ENCODE peak calls at places on chromosomes 11 and 22, in six cellular contexts. C, W, R, K, S and F are unnamed samples.
A peak's percentile ranks its signal among the peaks of the same experiment; 100 is the strongest.

GRCh38 chr11:9616858-9617257 is 43.4 kb downstream of the WEE1 start:
- DNase-seq in C (no peak), S (no peak), R (no peak), W (peak; percentile 14), K (no peak), F (no peak)

GRCh38 chr11:77197626-77198320 is 69.7 kb downstream of the MYO7A start:
- DNase-seq in W (no peak), K (no peak), C (peak; percentile 14), R (no peak), S (no peak), F (no peak)

GRCh38 chr11:31786996-31787685 is 24.0 kb downstream of the PAX6 start:
- DNase-seq in R (no peak), S (no peak), C (no peak), K (no peak), W (no peak), F (no peak)

GRCh38 chr22:41290262-41291221 is 4.6 kb upstream of the RANGAP1 start:
- DNase-seq in C (no peak), S (no peak), W (peak; percentile 80), K (no peak), R (no peak), F (no peak)

GRCh38 chr11:132472411-132473205 is 1059.7 kb downstream of the OPCML start:
- DNase-seq in R (no peak), W (no peak), S (no peak), C (no peak), K (no peak), F (no peak)

GRCh38 chr22:44047891-44048301 is 23.8 kb downstream of the PARVB start:
- DNase-seq in R (no peak), W (no peak), S (no peak), C (no peak), K (no peak), F (no peak)

GRCh38 chr11:34978236-34979191 is 62.1 kb downstream of the PDHX start:
- DNase-seq in R (no peak), S (no peak), W (no peak), C (no peak), K (no peak), F (no peak)

GRCh38 chr11:96393753-96394348 is 4.0 kb downstream of the JRKL start:
- DNase-seq in K (peak; percentile 57), R (no peak), W (peak; percentile 57), C (no peak), S (peak; percentile 22), F (no peak)

GRCh38 chr11:134854391-134854991 is 442.4 kb upstream of the B3GAT1 start:
- DNase-seq in S (no peak), K (no peak), W (no peak), C (no peak), R (no peak), F (no peak)

GRCh38 chr11:122954455-122954854 is 27.2 kb downstream of the BSX start:
- DNase-seq in R (no peak), W (no peak), K (no peak), C (no peak), S (no peak), F (no peak)

GRCh38 chr11:2441171-2441570 is 3.1 kb downstream of the TRPM5 start:
- DNase-seq in S (no peak), K (no peak), C (no peak), R (peak; percentile 73), W (no peak), F (no peak)
- TF ChIP-seq POLR2A in S (no peak), K (no peak), C (no peak), R (no peak), W (no peak), F (no peak)

DNA sequence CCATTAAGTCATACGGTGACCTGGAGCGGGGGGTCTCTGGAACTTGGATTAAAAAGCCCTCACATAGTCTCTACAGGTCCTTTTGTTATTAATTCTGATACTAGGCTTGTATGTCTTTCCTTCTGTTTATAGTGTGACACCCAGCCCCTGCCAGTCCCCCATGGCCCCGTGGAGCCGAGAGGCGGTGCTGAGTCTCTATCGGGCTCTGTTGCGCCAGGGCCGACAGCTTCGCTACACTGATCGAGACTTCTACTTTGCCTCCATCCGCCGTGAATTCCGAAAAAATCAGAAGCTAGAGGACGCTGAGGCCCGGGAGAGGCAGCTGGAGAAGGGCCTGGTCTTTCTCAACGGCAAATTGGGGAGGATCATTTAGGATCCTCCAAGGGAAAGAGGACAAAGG is 2.0 kb downstream of the MIEF1 start:
- DNase-seq in C (no peak), S (no peak), W (no peak), K (no peak), R (no peak), F (no peak)
- H3K4me3 ChIP-seq in C (peak overlapping the region; percentile 84), S (peak overlapping the region; percentile 92), W (no peak overlapping the region), K (no peak overlapping the region), R (no peak overlapping the region), F (no peak overlapping the region)

GRCh38 chr11:6617315-6617781 is 1.9 kb downstream of the TPP1 start:
- DNase-seq in R (no peak), K (no peak), C (no peak), W (peak; percentile 36), S (no peak), F (no peak)

GRCh38 chr11:6615882-6616585 is 3.2 kb downstream of the TPP1 start:
- DNase-seq in C (no peak), K (no peak), W (no peak), S (no peak), R (no peak), F (no peak)

GRCh38 chr11:6616596-6617250 is 2.5 kb downstream of the TPP1 start:
- DNase-seq in W (no peak), S (no peak), R (no peak), C (no peak), K (no peak), F (no peak)

GRCh38 chr11:6619021-6619745 is at the start of gene TPP1:
- DNase-seq in S (peak; percentile 90), W (peak; percentile 97), C (peak; percentile 97), K (peak; percentile 94), R (peak; percentile 95), F (peak; percentile 96)

DNA sequence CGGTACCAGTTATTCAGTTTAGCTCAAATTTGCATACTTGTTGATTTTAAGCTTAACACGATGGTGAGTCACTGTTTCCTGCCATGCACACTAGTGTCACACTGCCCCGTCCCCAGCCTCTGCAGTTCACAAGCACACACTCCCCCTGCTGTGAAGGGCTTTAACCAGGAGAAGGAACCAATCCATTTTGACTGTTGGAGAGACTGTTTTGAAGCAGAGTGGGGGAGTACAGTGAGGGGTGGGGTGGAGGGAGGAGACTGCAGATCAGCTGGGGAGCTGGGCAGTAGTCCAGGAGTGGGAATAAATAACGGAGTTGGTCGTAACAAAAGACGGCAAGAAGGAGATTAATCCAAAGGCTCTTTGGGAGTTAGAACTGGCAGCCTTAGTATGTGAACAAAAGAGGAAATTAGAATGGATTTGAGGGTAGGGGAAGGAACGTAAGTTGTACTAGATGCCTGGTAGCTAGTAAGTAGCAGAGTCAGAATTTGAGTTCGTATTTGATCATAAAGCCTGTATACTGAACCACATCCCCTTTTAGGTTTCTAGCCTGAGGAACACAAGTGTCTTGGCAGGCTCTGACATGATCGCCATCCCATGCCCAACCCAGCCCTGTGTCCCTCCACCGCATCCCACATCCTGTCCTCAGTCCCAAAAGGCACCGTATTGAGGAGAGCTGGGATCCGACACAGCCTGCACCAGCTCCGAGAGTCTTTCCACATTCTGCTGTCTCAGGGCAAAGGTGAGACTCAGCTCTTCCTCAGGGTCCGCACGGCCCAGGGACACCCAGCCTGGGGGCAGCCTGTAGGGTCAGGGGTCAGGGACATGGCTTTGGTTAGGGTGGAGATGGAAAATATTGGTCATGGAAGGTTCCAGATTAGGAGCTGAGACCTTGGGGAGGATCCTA is 853 bp downstream of the TPP1 start:
- DNase-seq in R (peak; percentile 49), W (peak; percentile 92), C (peak; percentile 80), K (peak; percentile 89), S (no peak), F (peak; percentile 24)
- TF ChIP-seq POLR2AphosphoS5 in R (peak; percentile 51), W (peak; percentile 21), C (peak; percentile 81), K (no peak), S (no peak), F (no peak)

GRCh38 chr22:30326704-30327362 is at the start of gene TBC1D10A:
- DNase-seq in S (peak; percentile 85), W (peak; percentile 86), R (peak; percentile 96), K (peak; percentile 91), C (peak; percentile 98), F (peak; percentile 96)
- TF ChIP-seq POLR2A in S (no peak), W (peak; percentile 63), R (peak; percentile 90), K (peak; percentile 63), C (peak; percentile 72), F (peak; percentile 97)

GRCh38 chr22:50247748-50248147 is 2.9 kb upstream of the TUBGCP6 start:
- DNase-seq in S (peak; percentile 64), R (peak; percentile 77), C (no peak), W (peak; percentile 45), K (peak; percentile 80), F (no peak)
- H3K4me3 ChIP-seq in S (no peak overlapping the region), R (no peak overlapping the region), C (no peak overlapping the region), W (no peak overlapping the region), K (no peak overlapping the region), F (no peak overlapping the region)

DNA sequence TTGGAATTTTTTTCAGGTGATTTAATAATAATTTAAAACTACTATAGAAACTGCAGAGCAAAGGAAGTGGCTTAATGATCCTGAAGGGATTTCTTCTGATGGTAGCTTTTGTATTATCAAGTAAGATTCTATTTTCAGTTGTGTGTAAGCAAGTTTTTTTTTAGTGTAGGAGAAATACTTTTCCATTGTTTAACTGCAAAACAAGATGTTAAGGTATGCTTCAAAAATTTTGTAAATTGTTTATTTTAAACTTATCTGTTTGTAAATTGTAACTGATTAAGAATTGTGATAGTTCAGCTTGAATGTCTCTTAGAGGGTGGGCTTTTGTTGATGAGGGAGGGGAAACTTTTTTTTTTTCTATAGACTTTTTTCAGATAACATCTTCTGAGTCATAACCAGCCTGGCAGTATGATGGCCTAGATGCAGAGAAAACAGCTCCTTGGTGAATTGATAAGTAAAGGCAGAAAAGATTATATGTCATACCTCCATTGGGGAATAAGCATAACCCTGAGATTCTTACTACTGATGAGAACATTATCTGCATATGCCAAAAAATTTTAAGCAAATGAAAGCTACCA is 3.5 kb downstream of the MALAT1 start:
- DNase-seq in C (no peak), W (peak; percentile 63), R (no peak), K (peak; percentile 60), S (no peak), F (no peak)
- TF ChIP-seq POLR2AphosphoS5 in C (no peak), W (no peak), R (no peak), K (peak; percentile 12), S (no peak), F (no peak)

DNA sequence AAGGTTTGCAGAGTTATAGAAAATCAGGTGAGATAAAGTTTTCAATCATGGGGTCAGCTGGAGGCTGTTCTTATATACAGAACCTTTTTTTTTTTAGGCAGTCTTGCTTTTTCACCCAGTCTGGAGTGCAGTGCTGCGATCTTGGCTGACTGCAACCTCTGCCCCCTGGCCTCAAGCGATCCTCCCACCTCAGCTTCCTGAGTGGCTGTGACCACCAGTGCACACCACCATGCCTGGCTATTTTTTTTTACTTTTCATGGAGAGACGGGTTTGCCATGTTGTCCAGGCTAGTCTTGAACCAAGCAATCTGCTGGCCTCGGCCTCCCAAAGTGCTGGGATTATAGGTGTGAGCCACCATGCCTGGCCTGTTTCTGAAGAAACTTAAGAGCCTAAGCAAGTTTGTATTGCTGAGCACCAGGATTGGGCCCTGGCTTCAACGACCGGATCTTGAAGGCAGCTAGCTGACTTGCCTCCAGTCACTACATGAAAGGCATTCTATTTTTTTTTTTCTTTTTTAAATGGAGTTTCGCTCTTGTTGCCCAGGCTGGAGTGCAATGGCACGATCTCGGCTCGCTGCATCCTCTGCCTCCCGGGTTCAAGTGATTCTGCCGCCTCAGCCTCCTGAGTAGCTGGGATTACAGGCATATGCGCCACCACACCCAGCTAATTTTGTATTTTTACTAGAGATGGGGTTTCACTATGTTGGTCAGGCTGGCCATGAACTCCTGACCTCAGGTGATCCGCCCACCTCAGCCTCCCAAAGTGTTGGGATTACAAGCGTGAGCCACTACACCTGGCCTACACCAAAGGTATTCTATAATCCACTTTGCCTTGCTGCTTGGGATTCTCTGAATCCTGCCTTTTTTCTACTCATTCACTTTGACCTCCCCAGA is 7.6 kb downstream of the XBP1 start:
- DNase-seq in W (no peak), C (no peak), S (no peak), K (no peak), R (no peak), F (no peak)
- TF ChIP-seq POLR2A in W (no peak), C (no peak), S (no peak), K (peak; percentile 53), R (no peak), F (no peak)